ENCODE peak calls at places on chromosomes 16 and 17, in four cellular contexts. One of them, this sample, is unnamed.

GRCh38 chr17:56833023-56833811 is 503 bp downstream of the C17orf67 start:
- DNase-seq in H1: peak
- DNase-seq in GM12878: peak
- DNase-seq in HepG2: no peak
- DNase-seq in this sample: peak

GRCh38 chr16:78893340-78893739 is 707.2 kb downstream of the MAF start:
- DNase-seq in H1: no peak
- DNase-seq in GM12878: no peak
- DNase-seq in HepG2: no peak
- DNase-seq in this sample: no peak

GRCh38 chr17:83109793-83110645 is 30.6 kb downstream of the METRNL start:
- DNase-seq in H1: no peak
- DNase-seq in GM12878: no peak
- DNase-seq in HepG2: peak
- DNase-seq in this sample: no peak

GRCh38 chr17:19018600-19018950 is 14.0 kb upstream of the FAM83G start:
- DNase-seq in H1: no peak
- DNase-seq in GM12878: no peak
- DNase-seq in HepG2: no peak
- DNase-seq in this sample: no peak

GRCh38 chr16:84885024-84885910 is 65.5 kb downstream of the CRISPLD2 start:
- DNase-seq in H1: peak
- DNase-seq in GM12878: no peak
- DNase-seq in HepG2: peak
- DNase-seq in this sample: no peak

GRCh38 chr17:72916991-72917390 is 175.5 kb downstream of the SLC39A11 start:
- DNase-seq in H1: no peak
- DNase-seq in GM12878: no peak
- DNase-seq in HepG2: no peak
- DNase-seq in this sample: no peak

GRCh38 chr17:21381076-21381706 is 5.0 kb downstream of the KCNJ12 start:
- DNase-seq in H1: no peak
- DNase-seq in GM12878: no peak
- DNase-seq in HepG2: no peak
- DNase-seq in this sample: no peak

GRCh38 chr17:58487589-58488427 is at the start of gene HSF5:
- DNase-seq in H1: peak
- DNase-seq in GM12878: no peak
- DNase-seq in HepG2: no peak
- DNase-seq in this sample: no peak

GRCh38 chr17:55889271-55889670 is 138.4 kb downstream of the PCTP start:
- DNase-seq in H1: no peak
- DNase-seq in GM12878: no peak
- DNase-seq in HepG2: no peak
- DNase-seq in this sample: no peak

GRCh38 chr17:27630607-27631408 is at the start of gene LGALS9:
- DNase-seq in H1: no peak
- DNase-seq in GM12878: peak
- DNase-seq in HepG2: no peak
- DNase-seq in this sample: no peak

GRCh38 chr16:58913456-58913855 is 179.3 kb upstream of the GOT2 start:
- DNase-seq in H1: no peak
- DNase-seq in GM12878: no peak
- DNase-seq in HepG2: no peak
- DNase-seq in this sample: no peak

GRCh38 chr16:79307214-79307613 is 293.3 kb downstream of the MAF start:
- DNase-seq in H1: no peak
- DNase-seq in GM12878: no peak
- DNase-seq in HepG2: no peak
- DNase-seq in this sample: no peak

GRCh38 chr17:67421869-67422273 is 44.8 kb downstream of the PITPNC1 start:
- DNase-seq in H1: no peak
- DNase-seq in GM12878: peak
- DNase-seq in HepG2: peak
- DNase-seq in this sample: no peak

GRCh38 chr16:29925173-29925804 is 737 bp downstream of the KCTD13 start:
- DNase-seq in H1: no peak
- DNase-seq in GM12878: no peak
- DNase-seq in HepG2: no peak
- DNase-seq in this sample: no peak

GRCh38 chr17:72556944-72557826 is 436.4 kb downstream of the SOX9 start:
- DNase-seq in H1: peak
- DNase-seq in GM12878: no peak
- DNase-seq in HepG2: peak
- DNase-seq in this sample: peak

DNA sequence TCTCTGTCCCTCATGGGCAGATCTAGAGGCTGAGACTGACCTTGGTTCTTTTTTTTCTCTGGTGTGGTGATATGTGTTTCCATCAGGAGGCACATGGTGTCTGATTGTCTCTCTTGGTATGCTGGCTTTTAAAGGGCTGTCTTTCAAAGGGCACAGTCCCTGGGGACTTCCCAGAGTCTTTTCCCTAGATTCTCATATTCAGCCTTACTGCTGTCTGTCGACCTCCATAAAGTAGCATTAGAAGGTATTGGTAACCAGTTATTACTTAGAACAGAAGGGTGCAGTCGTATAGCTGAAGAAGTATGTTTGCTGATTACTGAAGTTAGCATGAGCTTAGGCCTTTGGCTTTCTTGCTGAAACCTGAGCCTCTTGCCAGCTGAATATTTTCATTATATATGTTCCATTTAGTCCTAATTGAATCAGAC is 71.2 kb downstream of the WWP2 start:
- DNase-seq in H1: no peak
- DNase-seq in GM12878: no peak
- DNase-seq in HepG2: no peak
- DNase-seq in this sample: no peak
- TF ChIP-seq SUZ12 in H1: no peak
- TF ChIP-seq SUZ12 in GM12878: no peak
- TF ChIP-seq SUZ12 in HepG2: no peak
- TF ChIP-seq SUZ12 in this sample: no peak

DNA sequence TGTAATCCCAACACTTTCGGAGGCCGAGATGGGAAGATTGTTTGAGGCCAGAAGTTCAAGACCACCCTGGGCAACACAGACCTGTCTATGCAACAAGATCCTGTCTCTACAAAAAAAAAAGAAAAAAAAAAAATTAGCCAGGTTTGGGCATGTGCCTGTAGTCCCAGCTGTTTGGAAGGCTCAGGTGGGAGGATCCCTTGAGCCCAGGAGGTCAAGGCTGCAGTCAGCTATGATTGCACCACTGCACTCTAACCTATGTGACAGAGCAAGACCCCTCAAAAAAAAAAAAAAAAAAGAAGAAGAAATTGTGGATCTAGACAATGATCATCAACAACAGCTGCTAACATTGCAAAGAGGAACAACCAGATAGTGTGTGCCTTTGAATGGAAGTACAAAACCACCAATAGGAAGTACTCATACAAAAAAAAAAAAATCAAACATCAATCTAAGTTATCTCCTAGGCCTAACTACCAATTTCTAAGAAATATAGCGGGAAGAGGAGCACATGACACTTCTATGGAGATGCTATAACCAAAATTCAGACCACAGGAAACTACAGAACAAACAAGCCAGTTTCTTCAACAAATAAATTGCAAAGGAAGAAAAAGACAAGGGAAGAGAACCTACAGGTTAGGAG is 258.7 kb downstream of the MRTFB start:
- DNase-seq in H1: no peak
- DNase-seq in GM12878: no peak
- DNase-seq in HepG2: peak
- DNase-seq in this sample: no peak
- H3K4me3 ChIP-seq in H1: no peak
- H3K4me3 ChIP-seq in GM12878: no peak
- H3K4me3 ChIP-seq in HepG2: no peak
- H3K4me3 ChIP-seq in this sample: no peak

DNA sequence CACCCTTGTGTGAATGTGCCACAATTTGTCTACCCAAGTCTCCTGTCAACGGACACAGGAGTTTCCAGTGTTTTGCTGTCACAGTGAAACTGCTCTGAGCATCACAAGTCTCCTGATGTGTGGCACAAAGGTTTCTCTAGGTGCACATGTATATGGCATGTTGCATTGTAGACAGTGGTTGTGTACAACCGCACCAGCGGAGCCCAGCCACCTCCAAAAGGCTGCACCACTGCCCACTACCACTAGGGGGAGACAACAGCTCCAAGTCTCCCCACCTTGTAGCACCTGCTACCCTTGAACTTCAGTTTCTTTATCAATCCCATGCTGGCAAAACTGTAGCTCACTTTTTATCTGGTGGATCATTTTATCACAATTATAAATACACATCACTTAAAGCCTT is 95.5 kb upstream of the ZNF469 start:
- DNase-seq in H1: peak
- DNase-seq in GM12878: no peak
- DNase-seq in HepG2: peak
- DNase-seq in this sample: peak
- TF ChIP-seq YY1 in H1: no peak
- TF ChIP-seq YY1 in GM12878: no peak
- TF ChIP-seq YY1 in HepG2: no peak
- TF ChIP-seq YY1 in this sample: no peak

DNA sequence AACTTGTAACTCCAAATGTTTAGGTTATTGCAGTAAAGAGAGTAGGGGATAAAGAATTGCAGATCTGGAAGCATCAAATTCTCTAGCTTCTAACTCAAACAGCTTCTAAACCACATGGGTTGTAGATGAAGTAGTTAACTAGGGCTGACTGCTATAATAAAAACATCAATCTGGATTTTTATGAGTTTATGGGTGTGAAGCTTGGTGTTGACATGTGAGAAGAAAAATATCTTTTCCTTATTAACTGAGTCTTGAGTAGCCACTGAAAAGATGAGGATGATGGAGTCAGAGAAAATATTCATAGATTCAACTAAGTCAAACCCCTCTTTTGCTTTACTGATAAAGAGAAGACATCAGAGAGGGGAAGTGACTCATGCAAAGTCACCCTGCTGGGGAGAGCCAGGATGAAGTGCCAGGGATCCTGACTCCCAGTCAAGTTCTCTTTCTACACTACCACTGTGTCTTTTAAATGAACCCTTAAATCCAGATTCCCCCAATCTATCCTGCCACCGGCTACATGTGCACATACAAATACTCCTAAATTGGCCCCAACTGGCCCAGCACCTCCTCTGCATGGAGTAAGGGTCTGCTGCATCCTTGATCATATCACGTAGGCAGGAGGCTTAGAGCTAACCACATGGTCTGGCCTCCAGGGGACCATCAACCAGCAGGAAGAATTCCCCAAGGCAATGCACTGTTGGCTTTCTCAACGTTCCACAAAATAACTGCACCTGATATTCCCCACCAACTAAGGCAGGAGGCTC is 264.0 kb upstream of the CCL2 start:
- DNase-seq in H1: no peak
- DNase-seq in GM12878: no peak
- DNase-seq in HepG2: no peak
- DNase-seq in this sample: no peak
- TF ChIP-seq SUZ12 in H1: no peak
- TF ChIP-seq SUZ12 in GM12878: no peak
- TF ChIP-seq SUZ12 in HepG2: no peak
- TF ChIP-seq SUZ12 in this sample: no peak

GRCh38 chr17:40517286-40517662 is 15.9 kb upstream of the TNS4 start:
- DNase-seq in H1: no peak
- DNase-seq in GM12878: no peak
- DNase-seq in HepG2: no peak
- DNase-seq in this sample: no peak
- H3K4me3 ChIP-seq in H1: no peak
- H3K4me3 ChIP-seq in GM12878: peak
- H3K4me3 ChIP-seq in HepG2: no peak
- H3K4me3 ChIP-seq in this sample: no peak